ENCODE peak calls at places on chromosomes 3 and 15, in five cellular contexts. Q is NAMALWA; N is NCI-H510A treated with DMSO at 0.1 percent for 48 hours; T is stimulated activated CD8-positive, alpha-beta memory T cell treated with anti-CD3 and anti-CD28 coated beads, Interleukin-7, amount 100 ng/mL, for 48 hours; Y is iPS DF 6.9. A is an unnamed sample.
A peak's percentile ranks its signal among the peaks of the same experiment; 100 is the strongest.

GRCh38 chr3:111509308-111509707 is 32.7 kb upstream of the CD96 start:
- DNase-seq in T (no peak), Y (no peak), Q (no peak), N (peak; percentile 35), A (no peak)

GRCh38 chr3:193829781-193830180 is 236.8 kb downstream of the OPA1 start:
- DNase-seq in T (no peak), Q (no peak), Y (no peak), N (peak; percentile 44), A (no peak)

GRCh38 chr15:61422773-61423172 is 193.7 kb upstream of the RORA start:
- DNase-seq in Q (no peak), Y (no peak), T (no peak), N (no peak), A (no peak)

GRCh38 chr15:65062061-65062460 is 5.7 kb downstream of the RASL12 start:
- DNase-seq in Q (no peak), T (no peak), Y (no peak), N (no peak), A (no peak)

GRCh38 chr15:65476942-65477341 is 40.5 kb downstream of the DPP8 start:
- DNase-seq in N (no peak), Y (no peak), T (no peak), Q (no peak), A (no peak)

GRCh38 chr3:133437391-133438093 is 37.7 kb downstream of the BFSP2 start:
- DNase-seq in N (no peak), T (no peak), Q (peak; percentile 36), Y (no peak), A (no peak)

GRCh38 chr3:115975353-115975752 is 352.0 kb downstream of the GAP43 start:
- DNase-seq in Q (no peak), T (no peak), Y (no peak), N (peak; percentile 77), A (no peak)

GRCh38 chr15:31271224-31271635 is 55.4 kb upstream of the KLF13 start:
- DNase-seq in N (no peak), Y (no peak), Q (no peak), T (no peak), A (no peak)

GRCh38 chr3:127213381-127213918 is 20.5 kb downstream of the PRR23E start:
- DNase-seq in T (no peak), Q (no peak), N (no peak), Y (no peak), A (no peak)

GRCh38 chr3:53837331-53837730 is 8.9 kb downstream of the CHDH start:
- DNase-seq in Q (no peak), Y (no peak), T (peak; percentile 6), N (no peak), A (no peak)

GRCh38 chr15:71564217-71564616 is 246.1 kb upstream of the NR2E3 start:
- DNase-seq in Y (no peak), Q (no peak), T (no peak), N (no peak), A (no peak)

GRCh38 chr3:27423463-27423862 is 54.3 kb upstream of the NEK10 start:
- DNase-seq in Y (no peak), Q (no peak), T (no peak), N (no peak), A (peak; percentile 80)

GRCh38 chr3:194801378-194802124 is 115.9 kb downstream of the FAM43A start:
- DNase-seq in Q (no peak), T (no peak), Y (no peak), N (no peak), A (no peak)

GRCh38 chr3:23840521-23840920 is 34.8 kb downstream of the UBE2E1 start:
- DNase-seq in T (no peak), Q (no peak), Y (no peak), N (peak; percentile 67), A (no peak)

GRCh38 chr15:40493089-40493840 is 22.5 kb downstream of the CHST14 start:
- DNase-seq in T (peak; percentile 70), N (no peak), Q (no peak), Y (no peak), A (no peak)